ENCODE peak calls at places on chromosome 20, in seven cellular contexts. E is psoas muscle; N is adipocyte; I is left ventricle myocardium inferior; T is naive thymus-derived CD4-positive, alpha-beta T cell; X is pancreas; G is Peyer's patch. Q is an unnamed sample.

GRCh38 chr20:50371878-50372769 is 138.1 kb upstream of the PTPN1 start:
- DNase-seq in N (no peak), T (no peak), I (no peak), X (no peak), E (no peak), G (no peak), Q (peak; percentile 80)

GRCh38 chr20:1005452-1006027 is 3.4 kb upstream of the RSPO4 start:
- DNase-seq in I (no peak), N (no peak), E (no peak), X (no peak), T (peak; percentile 10), G (no peak), Q (peak; percentile 66)

GRCh38 chr20:15767636-15768369 is 805.4 kb downstream of the KIF16B start:
- DNase-seq in X (no peak), E (no peak), I (no peak), G (no peak), N (peak; percentile 76), T (no peak), Q (no peak)

GRCh38 chr20:20211274-20211987 is 156.5 kb upstream of the INSM1 start:
- DNase-seq in G (no peak), T (no peak), E (no peak), N (no peak), I (no peak), X (no peak), Q (no peak)

GRCh38 chr20:57133926-57134650 is 132.4 kb downstream of the BMP7 start:
- DNase-seq in I (no peak), G (no peak), N (peak; percentile 19), E (no peak), X (no peak), T (no peak), Q (no peak)

GRCh38 chr20:19775353-19776201 is 17.5 kb downstream of the RIN2 start:
- DNase-seq in T (no peak), G (peak; percentile 63), N (peak; percentile 31), X (no peak), E (no peak), I (no peak), Q (no peak)

GRCh38 chr20:46998497-46999190 is 104.0 kb downstream of the EYA2 start:
- DNase-seq in G (no peak), X (no peak), T (no peak), N (no peak), I (no peak), E (no peak), Q (peak; percentile 48)

GRCh38 chr20:23132930-23133559 is 46.9 kb upstream of the CD93 start:
- DNase-seq in E (no peak), N (no peak), X (peak; percentile 27), G (peak; percentile 36), I (peak; percentile 69), T (no peak), Q (no peak)

GRCh38 chr20:4924032-4924431 is 77.3 kb downstream of the SLC23A2 start:
- DNase-seq in I (no peak), T (no peak), N (no peak), X (no peak), E (no peak), G (no peak), Q (no peak)

DNA sequence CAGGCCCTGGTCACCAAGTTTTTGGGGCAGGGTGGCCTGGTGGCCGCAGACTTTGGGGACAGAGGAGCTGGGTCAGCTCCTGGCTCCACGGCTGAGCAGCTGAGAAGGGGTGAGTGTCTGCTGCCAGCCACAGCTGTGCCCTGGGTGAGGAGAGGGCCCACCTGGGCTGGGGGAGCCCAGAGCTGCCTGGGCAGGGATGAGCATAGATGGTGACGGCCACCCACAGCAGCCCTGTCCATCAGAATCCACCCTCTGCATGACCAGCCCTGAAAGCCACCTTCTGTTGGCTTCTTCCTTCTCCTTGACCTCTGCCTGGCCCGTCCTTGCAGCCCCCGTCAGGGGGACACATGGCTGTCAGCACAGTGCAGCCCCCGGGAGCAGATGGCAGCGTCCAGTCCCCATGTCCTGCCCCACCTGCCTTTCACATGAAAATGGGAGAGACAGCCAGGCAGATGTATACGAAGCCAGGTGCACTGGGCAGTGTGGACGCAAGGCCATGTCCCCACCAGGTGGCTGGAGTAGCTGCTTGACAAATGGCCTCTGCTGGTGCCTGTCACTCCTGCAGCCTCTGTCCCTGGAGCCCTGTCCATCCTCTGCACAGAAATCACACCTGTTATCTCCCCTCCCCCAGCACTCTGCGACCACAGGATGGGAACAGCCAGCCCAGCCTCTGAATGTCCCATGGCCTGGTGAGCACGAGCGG is 220.8 kb downstream of the PREX1 start:
- DNase-seq in G (peak; percentile 15), I (no peak), N (no peak), E (peak; percentile 32), T (no peak), X (peak; percentile 40), Q (no peak)
- H3K27me3 ChIP-seq in G (no peaks in the 10 kb centered on the region), I (peaks cover 25% of the 10 kb centered on the region), N (peaks cover 61% of the 10 kb centered on the region), E (no peaks in the 10 kb centered on the region), T (no peaks in the 10 kb centered on the region), X (no peaks in the 10 kb centered on the region), Q (no peaks in the 10 kb centered on the region)

DNA sequence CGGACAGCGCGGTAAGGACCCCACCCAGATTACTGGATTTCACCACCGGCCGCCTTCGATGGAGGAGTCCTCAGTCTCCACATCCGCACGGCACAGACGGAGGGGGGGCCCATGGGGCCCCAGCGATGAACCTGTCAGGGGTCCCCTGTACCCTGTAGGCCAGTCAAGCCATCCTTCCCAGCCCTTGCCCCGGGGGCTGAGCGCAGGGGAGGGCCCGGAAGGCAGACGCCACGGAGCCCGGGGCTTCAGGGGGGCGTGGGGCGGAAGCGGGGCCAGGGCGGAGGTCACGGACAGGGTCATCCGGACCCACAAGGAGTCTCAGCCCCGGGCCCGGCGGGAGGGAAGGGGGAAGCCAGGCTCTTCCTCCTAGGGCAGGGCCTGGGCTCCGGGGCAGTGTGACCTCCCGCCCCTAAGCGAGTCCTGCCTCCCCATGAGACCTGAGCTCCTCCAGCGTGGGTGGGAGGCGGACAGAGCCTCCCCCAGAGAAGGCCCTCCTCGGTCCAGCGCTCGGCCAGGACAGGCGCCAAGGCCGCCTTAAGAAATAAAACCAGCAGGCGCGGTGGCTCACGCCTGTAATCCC is 22.8 kb downstream of the ZBTB46 start:
- DNase-seq in E (no peak), I (no peak), X (no peak), G (no peak), N (no peak), T (no peak), Q (no peak)
- H3K4me3 ChIP-seq in E (no peak overlapping the region), I (no peak overlapping the region), X (no peak overlapping the region), G (no peak overlapping the region), N (no peak overlapping the region), T (no peak overlapping the region), Q (no peak overlapping the region)

GRCh38 chr20:2693286-2693995 is 861 bp downstream of the EBF4 start:
- DNase-seq in N (peak; percentile 69), X (peak; percentile 74), E (no peak), G (no peak), I (peak; percentile 44), T (peak; percentile 38), Q (no peak)

GRCh38 chr20:2691663-2692035 is 931 bp upstream of the EBF4 start:
- DNase-seq in X (no peak), N (no peak), G (no peak), T (no peak), I (no peak), E (no peak), Q (no peak)

GRCh38 chr20:2693996-2694471 is 1.5 kb downstream of the EBF4 start:
- DNase-seq in I (no peak), T (no peak), X (no peak), E (no peak), G (no peak), N (no peak), Q (no peak)

GRCh38 chr20:2692036-2692885 is at the start of gene EBF4:
- DNase-seq in N (peak; percentile 75), X (peak; percentile 80), I (peak; percentile 56), E (no peak), T (peak; percentile 24), G (peak; percentile 59), Q (no peak)

GRCh38 chr20:2692886-2693285 is 306 bp downstream of the EBF4 start:
- DNase-seq in T (peak; percentile 36), N (peak; percentile 56), G (no peak), E (no peak), X (peak; percentile 65), I (no peak), Q (no peak)
- H3K27me3 ChIP-seq in T (peaks cover 4% of the 10 kb centered on the region), N (peaks cover 46% of the 10 kb centered on the region), G (no peaks in the 10 kb centered on the region), E (peaks cover 18% of the 10 kb centered on the region), X (no peaks in the 10 kb centered on the region), I (peaks cover 46% of the 10 kb centered on the region), Q (peaks cover 37% of the 10 kb centered on the region)

DNA sequence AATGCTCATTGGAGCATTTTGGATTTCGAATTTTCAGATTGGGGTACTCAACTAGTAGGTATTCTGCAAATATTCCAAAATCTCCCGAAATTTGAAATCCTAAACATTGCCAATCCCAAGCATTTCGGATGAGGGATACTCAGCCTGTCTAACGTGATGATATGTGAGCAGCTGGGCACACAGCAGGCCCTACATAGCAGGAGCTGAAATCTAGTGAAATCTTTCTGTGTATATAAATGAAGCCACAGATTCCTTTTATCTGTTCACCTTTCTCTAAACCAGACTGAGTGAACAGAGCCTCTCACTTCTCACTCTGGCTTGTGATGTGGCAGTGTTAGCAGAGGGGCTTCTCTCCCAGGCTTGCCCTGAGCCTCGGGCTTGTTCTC is 17.8 kb downstream of the STX16 start:
- DNase-seq in E (no peak), T (no peak), G (no peak), X (no peak), N (no peak), I (no peak), Q (no peak)
- H3K4me3 ChIP-seq in E (no peak overlapping the region), T (no peak overlapping the region), G (no peak overlapping the region), X (no peak overlapping the region), N (no peak overlapping the region), I (no peak overlapping the region), Q (no peak overlapping the region)

GRCh38 chr20:33237989-33238388 is 2.2 kb downstream of the BPIFA1 start:
- DNase-seq in E (no peak), X (no peak), T (no peak), I (no peak), N (no peak), G (no peak), Q (no peak)

GRCh38 chr20:33236351-33236750 is 555 bp downstream of the BPIFA1 start:
- DNase-seq in X (no peak), T (no peak), E (no peak), N (no peak), G (no peak), I (no peak), Q (no peak)

GRCh38 chr20:33240923-33241322 is 5.1 kb downstream of the BPIFA1 start:
- DNase-seq in G (no peak), N (no peak), I (no peak), E (no peak), X (no peak), T (no peak), Q (no peak)

GRCh38 chr20:33239979-33240736 is 4.4 kb downstream of the BPIFA1 start:
- DNase-seq in E (no peak), X (no peak), N (no peak), G (no peak), I (no peak), T (no peak), Q (no peak)

DNA sequence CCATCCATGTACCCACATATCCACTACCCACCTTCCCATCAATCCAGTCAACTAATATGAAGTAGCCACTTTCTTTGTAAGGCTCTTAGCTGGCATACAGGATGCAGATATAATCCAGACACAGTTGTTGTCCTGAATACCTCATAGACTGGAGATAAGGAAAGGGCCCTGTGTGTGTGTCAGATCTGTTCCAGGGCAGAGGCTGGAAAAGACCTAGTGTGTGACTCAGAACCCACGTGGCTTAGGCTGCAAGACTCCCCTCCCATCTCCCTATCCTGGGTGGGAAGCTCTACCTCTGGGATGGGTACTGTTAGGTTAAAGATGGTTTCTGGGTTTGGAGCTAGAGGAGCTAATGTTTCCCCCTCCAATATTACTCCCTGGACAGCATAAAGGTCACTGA is 3.6 kb downstream of the BPIFA1 start:
- DNase-seq in I (no peak), G (no peak), E (no peak), N (no peak), X (no peak), T (no peak), Q (peak; percentile 4)
- H3K27me3 ChIP-seq in I (peaks cover 52% of the 10 kb centered on the region), G (no peaks in the 10 kb centered on the region), E (peaks cover 9% of the 10 kb centered on the region), N (peaks cover 72% of the 10 kb centered on the region), X (no peaks in the 10 kb centered on the region), T (no peaks in the 10 kb centered on the region), Q (no peaks in the 10 kb centered on the region)

Q was measured in bronchial epithelial cell.